ENCODE peak calls at places on chromosomes 4 and X, in ten cellular contexts. F, I, D, X, W, Q, L, S, G and M are unnamed samples. For H3K27me3, the result is how much of the 10 kb centered on the place peaks cover.

GRCh38 chr4:73864365-73864764 is 4.8 kb upstream of the CXCL1 start:
- DNase-seq in I (no peak), S (no peak), Q (no peak), X (no peak), G (no peak), L (no peak), F (no peak), D (peak), W (no peak), M (no peak)

GRCh38 chr4:88077911-88078310 is 70.5 kb downstream of the PKD2 start:
- DNase-seq in F (no peak), Q (no peak), G (no peak), L (no peak), I (no peak), S (no peak), W (peak), X (peak), D (no peak), M (no peak)

GRCh38 chr4:16667464-16667863 is 231.0 kb downstream of the LDB2 start:
- DNase-seq in G (no peak), L (no peak), I (no peak), D (peak), W (peak), F (no peak), X (peak), S (no peak), Q (no peak), M (no peak)

GRCh38 chr4:147846318-147847135 is 114.6 kb downstream of the ARHGAP10 start:
- DNase-seq in Q (no peak), L (no peak), W (no peak), G (no peak), F (no peak), S (no peak), X (peak), D (no peak), I (no peak), M (no peak)

GRCh38 chr4:20487852-20488251 is 212.4 kb upstream of the PACRGL start:
- DNase-seq in F (no peak), W (peak), X (no peak), S (no peak), G (no peak), Q (no peak), D (peak), I (no peak), L (no peak), M (no peak)

GRCh38 chr4:7388627-7389026 is 46.1 kb downstream of the PSAPL1 start:
- DNase-seq in W (no peak), Q (no peak), X (no peak), S (no peak), G (no peak), L (peak), D (no peak), F (no peak), I (no peak), M (no peak)

GRCh38 chr4:6527683-6528595 is 47.0 kb upstream of the MAN2B2 start:
- DNase-seq in Q (no peak), F (no peak), S (no peak), X (no peak), L (peak), G (no peak), W (no peak), I (no peak), D (no peak), M (no peak)

GRCh38 chrX:101368800-101369199 is 17.2 kb downstream of the BTK start:
- DNase-seq in Q (no peak), X (no peak), G (no peak), D (no peak), W (no peak), I (no peak), L (no peak), S (no peak), F (no peak), M (no peak)

GRCh38 chr4:2434420-2434819 is 15.7 kb downstream of the CFAP99 start:
- DNase-seq in S (no peak), X (no peak), D (no peak), L (no peak), I (no peak), W (no peak), G (no peak), F (no peak), Q (no peak), M (no peak)

GRCh38 chr4:2438822-2439718 is 20.3 kb downstream of the CFAP99 start:
- DNase-seq in I (no peak), G (no peak), L (no peak), S (no peak), D (no peak), Q (no peak), X (no peak), F (no peak), W (no peak), M (no peak)

GRCh38 chr4:2437475-2438215 is 18.9 kb downstream of the CFAP99 start:
- DNase-seq in S (no peak), I (no peak), F (no peak), D (no peak), Q (no peak), X (no peak), G (no peak), W (no peak), L (no peak), M (no peak)

GRCh38 chr4:2436301-2436700 is 17.5 kb downstream of the CFAP99 start:
- DNase-seq in I (no peak), Q (no peak), W (peak), S (no peak), X (no peak), D (no peak), G (no peak), L (no peak), F (no peak), M (no peak)

DNA sequence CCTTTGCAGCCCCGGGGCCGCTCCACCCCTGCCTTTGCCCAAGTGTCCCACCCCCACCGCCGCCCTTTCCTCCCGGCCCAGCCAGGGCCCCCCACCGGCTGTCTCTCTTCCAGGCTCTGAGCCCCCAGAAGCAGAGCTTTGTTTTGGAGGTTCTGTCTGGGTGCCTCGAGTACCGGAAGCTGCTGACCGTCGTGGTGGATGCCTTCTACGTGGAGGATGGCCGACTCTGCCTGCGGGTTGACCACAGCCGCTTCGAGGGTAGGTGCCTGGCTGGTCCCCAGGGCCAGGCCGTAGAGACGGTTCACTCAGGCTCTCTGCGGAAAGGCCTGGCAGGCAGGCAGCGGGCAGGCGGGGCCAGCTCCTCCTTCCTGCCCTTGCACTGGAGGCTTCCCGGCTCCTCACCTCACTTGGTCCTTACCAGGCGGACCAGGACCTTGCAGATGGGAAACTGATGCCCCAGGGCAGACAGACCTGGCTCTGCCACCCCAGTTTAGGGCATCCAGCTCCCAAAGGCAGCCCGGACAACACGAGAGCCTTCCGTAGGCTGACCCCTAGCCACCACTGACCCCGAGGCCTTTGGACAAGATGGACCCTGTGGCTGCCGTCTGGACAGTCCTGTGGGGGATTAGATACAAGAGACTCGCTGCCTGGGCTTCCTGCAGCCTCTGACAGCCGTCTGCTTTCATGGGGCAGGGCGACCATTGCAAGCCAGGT is 18.2 kb downstream of the CFAP99 start:
- DNase-seq in Q (peak), G (no peak), S (no peak), X (no peak), I (no peak), D (no peak), W (no peak), L (peak), F (no peak), M (no peak)
- H3K27me3 ChIP-seq in Q (under half), G (under half), S (under half), X (under half), I (under half), D (under half), W (under half), L (under half), F (under half), M (under half)

GRCh38 chr4:82784615-82785247 is 13.9 kb downstream of the SCD5 start:
- DNase-seq in F (no peak), I (no peak), G (no peak), X (peak), Q (no peak), W (peak), D (peak), S (no peak), L (no peak), M (no peak)
- H3K4me3 ChIP-seq in F (no peak), I (no peak), G (no peak), X (no peak), Q (no peak), W (peak), D (peak), S (no peak), L (no peak), M (no peak)

GRCh38 chr4:67576538-67576937 is 18.0 kb downstream of the STAP1 start:
- DNase-seq in I (no peak), G (no peak), X (no peak), Q (no peak), D (no peak), F (no peak), W (no peak), L (no peak), S (no peak), M (no peak)

GRCh38 chr4:67581208-67581857 is 22.8 kb downstream of the STAP1 start:
- DNase-seq in Q (no peak), X (no peak), S (no peak), D (no peak), F (no peak), I (no peak), L (no peak), G (no peak), W (no peak), M (no peak)

GRCh38 chr4:67581913-67582312 is 23.4 kb downstream of the STAP1 start:
- DNase-seq in D (no peak), W (no peak), X (no peak), L (no peak), S (no peak), I (no peak), Q (no peak), F (no peak), G (no peak), M (no peak)

GRCh38 chr4:67584496-67584895 is 26.0 kb downstream of the STAP1 start:
- DNase-seq in X (no peak), I (no peak), Q (no peak), F (no peak), G (no peak), L (no peak), D (no peak), S (no peak), W (no peak), M (no peak)

GRCh38 chr4:67580577-67580976 is 22.1 kb downstream of the STAP1 start:
- DNase-seq in F (no peak), Q (no peak), I (no peak), G (no peak), D (no peak), S (no peak), L (no peak), X (no peak), W (no peak), M (no peak)
- H3K27ac ChIP-seq in F (no peak), Q (no peak), I (no peak), G (no peak), D (no peak), S (no peak), L (no peak), X (no peak), W (no peak), M (no peak)

GRCh38 chr4:133152801-133153526 is 3.9 kb downstream of the PCDH10 start:
- DNase-seq in X (peak), G (no peak), Q (no peak), L (no peak), W (peak), S (no peak), F (no peak), D (no peak), I (no peak), M (no peak)

GRCh38 chr4:133151301-133151680 is 2.2 kb downstream of the PCDH10 start:
- DNase-seq in S (no peak), I (no peak), X (peak), D (no peak), W (peak), G (no peak), F (peak), L (peak), Q (peak), M (no peak)

GRCh38 chr4:133150643-133151300 is 1.7 kb downstream of the PCDH10 start:
- DNase-seq in W (peak), Q (peak), S (no peak), X (peak), G (no peak), D (no peak), L (peak), F (peak), I (no peak), M (no peak)

GRCh38 chr4:133152330-133152791 is 3.3 kb downstream of the PCDH10 start:
- DNase-seq in X (peak), I (no peak), Q (peak), F (no peak), G (no peak), W (peak), L (peak), S (peak), D (no peak), M (no peak)

GRCh38 chr4:133151681-133152329 is 2.7 kb downstream of the PCDH10 start:
- DNase-seq in G (no peak), I (no peak), F (peak), Q (peak), L (peak), S (no peak), X (peak), D (no peak), W (no peak), M (no peak)
- H3K27me3 ChIP-seq in G (under half), I (half or more), F (under half), Q (under half), L (under half), S (under half), X (under half), D (under half), W (half or more), M (under half)